ENCODE peak calls at places on chromosomes 6 and 20, in seven cellular contexts. L is Caco-2, N is psoas muscle, V is GM23248, U is tibial nerve, M is astrocyte, T is esophagus squamous epithelium. O is an unnamed sample.
A peak's percentile ranks its signal among the peaks of the same experiment; 100 is the strongest.

GRCh38 chr6:24359640-24360454 is 2.0 kb upstream of the DCDC2 start:
- DNase-seq in L (peak; percentile 93), N (peak; percentile 82), V (peak; percentile 86), U (peak; percentile 26), M (peak; percentile 71), T (no peak), O (peak; percentile 73)

GRCh38 chr6:14035448-14035847 is 82.1 kb upstream of the CD83 start:
- DNase-seq in L (no peak), N (no peak), V (peak; percentile 90), U (no peak), M (peak; percentile 98), T (no peak), O (peak; percentile 86)

GRCh38 chr6:52507557-52508260 is 69.2 kb downstream of the TRAM2 start:
- DNase-seq in L (no peak), N (no peak), V (peak; percentile 86), U (peak; percentile 69), M (peak; percentile 72), T (no peak), O (peak; percentile 82)

GRCh38 chr20:52552181-52552872 is 360.7 kb upstream of the ZFP64 start:
- DNase-seq in L (no peak), N (no peak), V (peak; percentile 84), U (no peak), M (peak; percentile 84), T (no peak), O (peak; percentile 54)

GRCh38 chr6:125236536-125237327 is 65.0 kb downstream of the HDDC2 start:
- DNase-seq in L (no peak), N (no peak), V (peak; percentile 65), U (no peak), M (no peak), T (no peak), O (no peak)

GRCh38 chr20:43243672-43244269 is 54.1 kb upstream of the PTPRT start:
- DNase-seq in L (no peak), N (no peak), V (peak; percentile 20), U (no peak), M (no peak), T (no peak), O (peak; percentile 31)

GRCh38 chr6:138110229-138110628 is 3.0 kb upstream of the PERP start:
- DNase-seq in L (no peak), N (no peak), V (no peak), U (no peak), M (no peak), T (no peak), O (no peak)

GRCh38 chr6:158784505-158784904 is 34.7 kb downstream of the EZR start:
- DNase-seq in L (no peak), N (no peak), V (peak; percentile 32), U (no peak), M (peak; percentile 81), T (no peak), O (no peak)

GRCh38 chr20:43963872-43964791 is 49.5 kb downstream of the TOX2 start:
- DNase-seq in L (no peak), N (peak; percentile 69), V (peak; percentile 66), U (peak; percentile 38), M (peak; percentile 22), T (no peak), O (peak; percentile 28)

GRCh38 chr20:47818996-47819609 is 33.8 kb upstream of the SULF2 start:
- DNase-seq in L (peak; percentile 30), N (no peak), V (no peak), U (no peak), M (no peak), T (no peak), O (no peak)

GRCh38 chr6:64330694-64331309 is 695.2 kb downstream of the PHF3 start:
- DNase-seq in L (peak; percentile 80), N (peak; percentile 68), V (peak; percentile 69), U (peak; percentile 62), M (peak; percentile 1), T (no peak), O (peak; percentile 57)

GRCh38 chr6:45981046-45981445 is 34.6 kb downstream of the CLIC5 start:
- DNase-seq in L (no peak), N (no peak), V (no peak), U (no peak), M (no peak), T (no peak), O (no peak)

GRCh38 chr6:108175592-108176279 is 9.9 kb downstream of the NR2E1 start:
- DNase-seq in L (no peak), N (no peak), V (no peak), U (no peak), M (no peak), T (no peak), O (no peak)
- H3K27me3 ChIP-seq in L (no peaks in the 10 kb centered on the region), N (no peaks in the 10 kb centered on the region), V (peaks cover 97% of the 10 kb centered on the region), U (no peaks in the 10 kb centered on the region), M (peaks cover 75% of the 10 kb centered on the region), T (peaks cover 14% of the 10 kb centered on the region), O (no peaks in the 10 kb centered on the region)

DNA sequence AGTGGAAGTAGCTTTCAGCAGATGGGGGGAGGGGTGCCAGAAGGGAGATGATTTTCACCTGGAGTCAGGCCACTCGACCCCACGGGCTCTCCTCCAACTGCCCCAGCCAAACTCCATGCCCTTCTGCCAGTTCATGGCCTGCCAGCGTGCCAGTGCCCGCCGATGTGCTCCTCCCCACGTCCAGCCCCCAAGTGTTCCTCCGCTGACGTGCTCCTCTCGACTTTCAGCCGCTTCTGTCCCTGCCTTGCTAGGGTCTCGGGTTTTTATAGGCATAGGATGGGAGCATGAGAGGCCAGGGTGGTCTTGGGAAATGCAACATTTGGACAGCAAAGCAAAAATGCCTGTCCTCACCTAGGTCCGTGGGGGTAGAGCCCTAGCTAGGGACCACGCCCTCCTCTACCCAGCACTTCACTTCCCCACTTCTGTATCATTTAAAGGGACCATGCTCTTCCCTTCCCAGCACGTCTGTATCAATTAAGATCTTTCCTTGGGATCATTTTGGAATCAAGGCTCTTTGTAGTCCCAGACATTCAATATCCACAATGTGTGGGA is 54.4 kb downstream of the PRND start:
- DNase-seq in L (no peak), N (no peak), V (no peak), U (no peak), M (no peak), T (no peak), O (no peak)
- H3K4me3 ChIP-seq in L (no peak overlapping the region), N (no peak overlapping the region), V (no peak overlapping the region), U (no peak overlapping the region), M (no peak overlapping the region), T (no peak overlapping the region), O (no peak overlapping the region)

GRCh38 chr20:62980380-62980960 is 26.3 kb downstream of the BHLHE23 start:
- DNase-seq in L (no peak), N (no peak), V (no peak), U (no peak), M (no peak), T (no peak), O (no peak)

GRCh38 chr20:62977613-62978558 is 25.4 kb downstream of the SLC17A9 start:
- DNase-seq in L (no peak), N (no peak), V (no peak), U (no peak), M (no peak), T (no peak), O (peak; percentile 29)

GRCh38 chr20:62979310-62979709 is 26.8 kb downstream of the SLC17A9 start:
- DNase-seq in L (no peak), N (no peak), V (no peak), U (no peak), M (no peak), T (no peak), O (no peak)

GRCh38 chr20:62979876-62980373 is 26.8 kb downstream of the BHLHE23 start:
- DNase-seq in L (no peak), N (no peak), V (no peak), U (no peak), M (no peak), T (no peak), O (no peak)

DNA sequence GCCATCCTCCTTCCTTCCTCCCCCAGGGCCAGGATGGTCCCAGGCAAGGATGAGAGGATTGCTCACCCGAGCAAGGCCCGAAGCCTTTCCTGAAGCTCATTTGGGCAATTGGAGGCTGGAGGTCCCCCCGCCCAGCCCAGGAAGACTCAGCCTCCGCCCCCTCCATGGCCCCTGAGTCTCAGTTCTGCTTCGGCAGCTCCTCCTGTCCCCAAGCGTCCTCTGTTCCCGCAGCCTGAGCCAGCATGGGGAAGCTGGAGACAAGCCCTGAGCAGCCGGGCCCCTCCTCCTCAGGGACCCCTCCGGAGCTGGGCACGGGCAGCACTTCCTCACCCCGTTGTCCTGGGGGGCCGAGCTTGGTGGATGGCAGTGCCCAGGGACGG is 26.0 kb downstream of the SLC17A9 start:
- DNase-seq in L (no peak), N (no peak), V (no peak), U (no peak), M (no peak), T (no peak), O (no peak)
- H3K27me3 ChIP-seq in L (no peaks in the 10 kb centered on the region), N (no peaks in the 10 kb centered on the region), V (peaks cover 48% of the 10 kb centered on the region), U (peaks cover 2% of the 10 kb centered on the region), M (peaks cover 40% of the 10 kb centered on the region), T (no peaks in the 10 kb centered on the region), O (peaks cover 18% of the 10 kb centered on the region)

GRCh38 chr6:162917506-162917905 is 189.7 kb downstream of the PACRG start:
- DNase-seq in L (no peak), N (no peak), V (peak; percentile 82), U (no peak), M (peak; percentile 51), T (no peak), O (peak; percentile 25)

GRCh38 chr6:162922816-162923215 is 195.0 kb downstream of the PACRG start:
- DNase-seq in L (no peak), N (no peak), V (no peak), U (no peak), M (peak; percentile 69), T (no peak), O (no peak)

GRCh38 chr6:162921062-162921461 is 193.3 kb downstream of the PACRG start:
- DNase-seq in L (no peak), N (no peak), V (no peak), U (no peak), M (no peak), T (no peak), O (no peak)
- H3K4me3 ChIP-seq in L (no peak overlapping the region), N (no peak overlapping the region), V (no peak overlapping the region), U (no peak overlapping the region), M (no peak overlapping the region), T (no peak overlapping the region), O (no peak overlapping the region)

GRCh38 chr20:62222972-62223371 is 2.9 kb upstream of the HRH3 start:
- DNase-seq in L (no peak), N (no peak), V (no peak), U (no peak), M (no peak), T (no peak), O (no peak)

GRCh38 chr20:62223571-62223970 is 3.5 kb upstream of the HRH3 start:
- DNase-seq in L (no peak), N (no peak), V (no peak), U (no peak), M (no peak), T (no peak), O (no peak)

GRCh38 chr20:62225820-62226635 is 6.0 kb upstream of the HRH3 start:
- DNase-seq in L (no peak), N (no peak), V (no peak), U (no peak), M (no peak), T (no peak), O (no peak)

GRCh38 chr20:62225026-62225425 is 4.9 kb upstream of the HRH3 start:
- DNase-seq in L (no peak), N (no peak), V (no peak), U (no peak), M (no peak), T (no peak), O (no peak)

GRCh38 chr20:62224113-62224855 is 4.2 kb upstream of the HRH3 start:
- DNase-seq in L (no peak), N (no peak), V (no peak), U (no peak), M (no peak), T (no peak), O (no peak)
- H3K27me3 ChIP-seq in L (peaks cover 21% of the 10 kb centered on the region), N (no peaks in the 10 kb centered on the region), V (peaks cover 25% of the 10 kb centered on the region), U (no peaks in the 10 kb centered on the region), M (peaks cover 22% of the 10 kb centered on the region), T (peaks cover 4% of the 10 kb centered on the region), O (peaks cover 65% of the 10 kb centered on the region)

GRCh38 chr6:71252960-71253359 is 35.7 kb upstream of the OGFRL1 start:
- DNase-seq in L (no peak), N (no peak), V (no peak), U (no peak), M (no peak), T (no peak), O (no peak)
- H3K4me3 ChIP-seq in L (no peak overlapping the region), N (no peak overlapping the region), V (no peak overlapping the region), U (no peak overlapping the region), M (no peak overlapping the region), T (no peak overlapping the region), O (no peak overlapping the region)